ENCODE peak calls at places on chromosomes 16 and 17, in seven cellular contexts. R, K, Z, A, P, B and T are unnamed samples.

GRCh38 chr17:28946239-28946638 is 5.1 kb downstream of the PHF12 start:
- DNase-seq in B (no peak), Z (no peak), A (no peak), K (no peak), P (no peak), R (no peak), T (no peak)

GRCh38 chr17:50172130-50172529 is 6.3 kb downstream of the SGCA start:
- DNase-seq in P (no peak), Z (no peak), A (no peak), K (no peak), B (no peak), R (no peak), T (no peak)

GRCh38 chr16:51012396-51012795 is 138.7 kb downstream of the SALL1 start:
- DNase-seq in K (no peak), B (no peak), R (no peak), A (no peak), Z (no peak), P (no peak), T (no peak)

GRCh38 chr17:80761421-80761871 is 216.8 kb downstream of the RPTOR start:
- DNase-seq in R (no peak), P (no peak), K (no peak), A (no peak), B (no peak), Z (no peak), T (no peak)

GRCh38 chr16:1991588-1992474 is 2.1 kb downstream of the SYNGR3 start:
- DNase-seq in Z (peak; percentile 97), P (peak; percentile 90), A (peak; percentile 92), K (peak; percentile 95), R (peak; percentile 93), B (peak; percentile 99), T (peak; percentile 98)

GRCh38 chr16:67663151-67663876 is 2.6 kb downstream of the PARD6A start:
- DNase-seq in R (no peak), B (no peak), K (no peak), Z (no peak), A (peak; percentile 31), P (peak; percentile 43), T (no peak)

GRCh38 chr17:36808181-36808661 is 129.1 kb upstream of the LHX1 start:
- DNase-seq in B (no peak), R (no peak), Z (no peak), K (no peak), A (no peak), P (no peak), T (no peak)

GRCh38 chr17:17129466-17129865 is 76.7 kb downstream of the PLD6 start:
- DNase-seq in R (no peak), P (no peak), A (no peak), K (peak; percentile 87), Z (peak; percentile 16), B (no peak), T (no peak)

GRCh38 chr17:17751489-17751995 is 70.3 kb downstream of the RAI1 start:
- DNase-seq in P (no peak), A (no peak), R (no peak), K (no peak), Z (no peak), B (no peak), T (no peak)

GRCh38 chr16:4957720-4958509 is at the start of gene SEC14L5:
- DNase-seq in R (peak; percentile 98), P (peak; percentile 100), Z (peak; percentile 98), K (peak; percentile 98), B (peak; percentile 98), A (peak; percentile 99), T (peak; percentile 91)
- TF ChIP-seq POLR2A in R (no peak), P (peak; percentile 77), Z (peak; percentile 69), K (no peak), B (no peak), A (no peak), T (no peak)

GRCh38 chr17:2736956-2737355 is 12.5 kb downstream of the CCDC92B start:
- DNase-seq in P (no peak), A (no peak), B (no peak), K (no peak), Z (no peak), R (no peak), T (no peak)
- TF ChIP-seq POLR2A in P (no peak), A (no peak), B (no peak), K (no peak), Z (no peak), R (no peak), T (no peak)

GRCh38 chr16:72609933-72610332 is 438.0 kb upstream of the PMFBP1 start:
- DNase-seq in K (no peak), B (no peak), R (no peak), Z (no peak), P (no peak), A (no peak), T (no peak)
- TF ChIP-seq POLR2A in K (no peak), B (no peak), R (no peak), Z (no peak), P (no peak), A (no peak), T (no peak)

DNA sequence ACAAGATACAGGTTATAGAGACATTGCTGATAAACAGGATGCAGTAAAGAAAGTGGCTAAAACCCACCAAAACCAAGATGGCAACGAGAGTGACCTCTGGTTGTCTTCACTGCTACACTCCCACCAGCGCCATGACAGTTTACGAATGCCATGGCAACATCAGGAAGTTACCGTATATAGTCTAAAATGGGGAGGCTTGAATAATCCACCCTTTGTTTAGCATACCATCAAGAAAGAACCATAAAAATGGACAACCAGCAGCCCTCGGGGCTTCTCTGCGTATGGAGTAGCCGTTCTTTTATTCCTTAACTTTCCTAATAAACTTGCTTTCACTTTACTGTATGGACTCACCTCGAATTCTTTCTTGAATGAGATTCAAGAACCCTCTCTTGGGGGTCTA is 21.7 kb upstream of the CDH13 start:
- DNase-seq in Z (no peak), A (no peak), R (no peak), P (no peak), B (no peak), K (no peak), T (no peak)
- TF ChIP-seq POLR2A in Z (no peak), A (no peak), R (no peak), P (no peak), B (no peak), K (no peak), T (no peak)